ENCODE peak calls at places on chromosomes 7 and 10, in ten cellular contexts. O is dorsolateral prefrontal cortex; U is GM13977; G is myocyte; S is kidney; N is amniotic stem cell; T is activated T-cell treated with anti-CD3 and anti-CD28 coated beads, Interleukin-2, amount 50 U/mL, for 1 hour; J is activated CD8-positive, alpha-beta memory T cell treated with anti-CD3 and anti-CD28 coated beads for 1 hour; Z is kidney tubule cell; H is PC-9. A is an unnamed sample.

GRCh38 chr10:125124114-125124486 is 36.3 kb downstream of the CTBP2 start:
- DNase-seq in O (no peak), U (no peak), G (no peak), S (no peak), N (no peak), T (no peak), J (no peak), Z (no peak), H (no peak), A (no peak)

GRCh38 chr10:131350245-131350644 is 38.7 kb upstream of the TCERG1L start:
- DNase-seq in O (no peak), U (no peak), G (no peak), S (no peak), N (no peak), T (no peak), J (no peak), Z (no peak), H (no peak), A (no peak)

GRCh38 chr7:154879629-154880028 is 123.3 kb downstream of the PAXIP1 start:
- DNase-seq in O (no peak), U (no peak), G (no peak), S (no peak), N (no peak), T (no peak), J (no peak), Z (no peak), H (no peak), A (no peak)

GRCh38 chr10:76126607-76127190 is 695.3 kb downstream of the LRMDA start:
- DNase-seq in O (no peak), U (no peak), G (peak), S (no peak), N (no peak), T (no peak), J (no peak), Z (peak), H (no peak), A (no peak)

GRCh38 chr7:100539436-100540006 is 518 bp downstream of the AGFG2 start:
- DNase-seq in O (no peak), U (no peak), G (no peak), S (no peak), N (no peak), T (no peak), J (no peak), Z (no peak), H (no peak), A (no peak)

GRCh38 chr10:68870545-68871104 is 30.5 kb upstream of the DDX50 start:
- DNase-seq in O (no peak), U (no peak), G (no peak), S (no peak), N (no peak), T (no peak), J (no peak), Z (no peak), H (no peak), A (peak)

GRCh38 chr7:143408686-143409551 is at the start of gene EPHA1:
- DNase-seq in O (no peak), U (peak), G (no peak), S (peak), N (no peak), T (peak), J (peak), Z (peak), H (peak), A (peak)

GRCh38 chr10:46992794-46993552 is 81.7 kb downstream of the PTPN20 start:
- DNase-seq in O (peak), U (no peak), G (peak), S (peak), N (peak), T (no peak), J (no peak), Z (peak), H (no peak), A (no peak)

GRCh38 chr7:135300913-135301765 is 67.5 kb downstream of the STRA8 start:
- DNase-seq in O (no peak), U (no peak), G (no peak), S (no peak), N (no peak), T (no peak), J (no peak), Z (peak), H (no peak), A (no peak)

GRCh38 chr7:143321242-143321641 is 5.3 kb downstream of the CLCN1 start:
- DNase-seq in O (no peak), U (no peak), G (no peak), S (no peak), N (no peak), T (no peak), J (no peak), Z (no peak), H (no peak), A (no peak)

GRCh38 chr10:128512767-128513166 is 386.5 kb upstream of the MKI67 start:
- DNase-seq in O (no peak), U (no peak), G (no peak), S (no peak), N (no peak), T (no peak), J (no peak), Z (no peak), H (no peak), A (no peak)

A was measured in stimulated activated naive CD8-positive, alpha-beta T cell treated with anti-CD3 and anti-CD28 coated beads, Interleukin-15, Interleukin-2, amounts not matched to agents 100 U/mL and 50 U/mL, for 24 hours.